ENCODE peak calls at places on chromosomes 7 and 10, in four cellular contexts. One of them, this sample, is unnamed. For H3K4me1, the result is how much of the 10 kb centered on the place peaks cover.

GRCh38 chr7:27242580-27243339 is at the start of gene EVX1:
- DNase-seq in neural progenitor cell: peak
- DNase-seq in astrocyte: no peak
- DNase-seq in fibroblast of lung: no peak
- DNase-seq in this sample: peak

GRCh38 chr10:63268139-63268797 is 135.1 kb downstream of the NRBF2 start:
- DNase-seq in neural progenitor cell: peak
- DNase-seq in astrocyte: peak
- DNase-seq in fibroblast of lung: peak
- DNase-seq in this sample: peak

GRCh38 chr7:83149466-83149865 is 13.2 kb downstream of the PCLO start:
- DNase-seq in neural progenitor cell: no peak
- DNase-seq in astrocyte: peak
- DNase-seq in fibroblast of lung: peak
- DNase-seq in this sample: no peak

GRCh38 chr7:100829150-100829716 is 1.9 kb upstream of the EPHB4 start:
- DNase-seq in neural progenitor cell: no peak
- DNase-seq in astrocyte: no peak
- DNase-seq in fibroblast of lung: no peak
- DNase-seq in this sample: no peak

GRCh38 chr7:18414885-18415284 is 80.7 kb upstream of the HDAC9 start:
- DNase-seq in neural progenitor cell: peak
- DNase-seq in astrocyte: no peak
- DNase-seq in fibroblast of lung: no peak
- DNase-seq in this sample: no peak

GRCh38 chr10:80414126-80414898 is 6.0 kb downstream of the PRXL2A start:
- DNase-seq in neural progenitor cell: no peak
- DNase-seq in astrocyte: no peak
- DNase-seq in fibroblast of lung: no peak
- DNase-seq in this sample: no peak

GRCh38 chr10:130218181-130218641 is 82.0 kb downstream of the GLRX3 start:
- DNase-seq in neural progenitor cell: no peak
- DNase-seq in astrocyte: no peak
- DNase-seq in fibroblast of lung: no peak
- DNase-seq in this sample: no peak

GRCh38 chr7:27103489-27104226 is 1.2 kb upstream of the HOXA2 start:
- DNase-seq in neural progenitor cell: peak
- DNase-seq in astrocyte: peak
- DNase-seq in fibroblast of lung: peak
- DNase-seq in this sample: no peak

GRCh38 chr10:88194041-88194887 is 330.8 kb downstream of the PTEN start:
- DNase-seq in neural progenitor cell: no peak
- DNase-seq in astrocyte: peak
- DNase-seq in fibroblast of lung: no peak
- DNase-seq in this sample: peak

GRCh38 chr7:30845426-30846135 is 66.1 kb upstream of the AQP1 start:
- DNase-seq in neural progenitor cell: no peak
- DNase-seq in astrocyte: peak
- DNase-seq in fibroblast of lung: peak
- DNase-seq in this sample: peak

GRCh38 chr10:102710604-102711003 is 3.6 kb downstream of the ARL3 start:
- DNase-seq in neural progenitor cell: no peak
- DNase-seq in astrocyte: peak
- DNase-seq in fibroblast of lung: peak
- DNase-seq in this sample: peak

GRCh38 chr10:103479135-103479534 is at the start of gene CALHM3:
- DNase-seq in neural progenitor cell: no peak
- DNase-seq in astrocyte: no peak
- DNase-seq in fibroblast of lung: no peak
- DNase-seq in this sample: peak

GRCh38 chr7:44676776-44677175 is 70.3 kb downstream of the OGDH start:
- DNase-seq in neural progenitor cell: no peak
- DNase-seq in astrocyte: no peak
- DNase-seq in fibroblast of lung: no peak
- DNase-seq in this sample: no peak

GRCh38 chr7:159310457-159311171 is 165.9 kb upstream of the VIPR2 start:
- DNase-seq in neural progenitor cell: no peak
- DNase-seq in astrocyte: no peak
- DNase-seq in fibroblast of lung: no peak
- DNase-seq in this sample: no peak

GRCh38 chr10:59373071-59373470 is 10.7 kb upstream of the FAM13C start:
- DNase-seq in neural progenitor cell: no peak
- DNase-seq in astrocyte: peak
- DNase-seq in fibroblast of lung: peak
- DNase-seq in this sample: peak

GRCh38 chr7:104790440-104790839 is 223.6 kb upstream of the KMT2E start:
- DNase-seq in neural progenitor cell: no peak
- DNase-seq in astrocyte: no peak
- DNase-seq in fibroblast of lung: no peak
- DNase-seq in this sample: no peak

GRCh38 chr10:98328163-98328562 is 60.2 kb upstream of the LOXL4 start:
- DNase-seq in neural progenitor cell: no peak
- DNase-seq in astrocyte: no peak
- DNase-seq in fibroblast of lung: no peak
- DNase-seq in this sample: no peak

GRCh38 chr7:82288769-82289535 is 154.6 kb downstream of the CACNA2D1 start:
- DNase-seq in neural progenitor cell: no peak
- DNase-seq in astrocyte: peak
- DNase-seq in fibroblast of lung: peak
- DNase-seq in this sample: no peak

GRCh38 chr7:107622429-107622828 is 38.2 kb upstream of the SLC26A4 start:
- DNase-seq in neural progenitor cell: no peak
- DNase-seq in astrocyte: peak
- DNase-seq in fibroblast of lung: peak
- DNase-seq in this sample: peak
- TF ChIP-seq EZH2 in neural progenitor cell: no peak
- TF ChIP-seq EZH2 in astrocyte: no peak
- TF ChIP-seq EZH2 in fibroblast of lung: no peak
- TF ChIP-seq EZH2 in this sample: no peak

GRCh38 chr7:123070702-123071286 is 75.3 kb upstream of the TAS2R16 start:
- DNase-seq in neural progenitor cell: peak
- DNase-seq in astrocyte: no peak
- DNase-seq in fibroblast of lung: peak
- DNase-seq in this sample: peak
- H3K4me1 ChIP-seq in neural progenitor cell: under half
- H3K4me1 ChIP-seq in astrocyte: under half
- H3K4me1 ChIP-seq in fibroblast of lung: under half
- H3K4me1 ChIP-seq in this sample: under half

GRCh38 chr10:92239600-92240288 is 51.1 kb downstream of the CPEB3 start:
- DNase-seq in neural progenitor cell: peak
- DNase-seq in astrocyte: peak
- DNase-seq in fibroblast of lung: peak
- DNase-seq in this sample: peak
- TF ChIP-seq EZH2 in neural progenitor cell: peak
- TF ChIP-seq EZH2 in astrocyte: no peak
- TF ChIP-seq EZH2 in fibroblast of lung: no peak
- TF ChIP-seq EZH2 in this sample: no peak

GRCh38 chr10:45377858-45378257 is 3.8 kb downstream of the ALOX5 start:
- DNase-seq in neural progenitor cell: no peak
- DNase-seq in astrocyte: no peak
- DNase-seq in fibroblast of lung: no peak
- DNase-seq in this sample: no peak

GRCh38 chr10:45375716-45376231 is 1.8 kb downstream of the ALOX5 start:
- DNase-seq in neural progenitor cell: no peak
- DNase-seq in astrocyte: no peak
- DNase-seq in fibroblast of lung: no peak
- DNase-seq in this sample: no peak

GRCh38 chr10:45376364-45376801 is 2.4 kb downstream of the ALOX5 start:
- DNase-seq in neural progenitor cell: no peak
- DNase-seq in astrocyte: no peak
- DNase-seq in fibroblast of lung: no peak
- DNase-seq in this sample: no peak

GRCh38 chr10:45378866-45379265 is 4.8 kb downstream of the ALOX5 start:
- DNase-seq in neural progenitor cell: no peak
- DNase-seq in astrocyte: no peak
- DNase-seq in fibroblast of lung: no peak
- DNase-seq in this sample: no peak

GRCh38 chr10:45377321-45377720 is 3.3 kb downstream of the ALOX5 start:
- DNase-seq in neural progenitor cell: no peak
- DNase-seq in astrocyte: no peak
- DNase-seq in fibroblast of lung: no peak
- DNase-seq in this sample: no peak
- H3K4me1 ChIP-seq in neural progenitor cell: under half
- H3K4me1 ChIP-seq in astrocyte: under half
- H3K4me1 ChIP-seq in fibroblast of lung: under half
- H3K4me1 ChIP-seq in this sample: under half

GRCh38 chr10:127157506-127158205 is 38.7 kb downstream of the INSYN2A start:
- DNase-seq in neural progenitor cell: no peak
- DNase-seq in astrocyte: peak
- DNase-seq in fibroblast of lung: peak
- DNase-seq in this sample: peak
- TF ChIP-seq EZH2 in neural progenitor cell: no peak
- TF ChIP-seq EZH2 in astrocyte: no peak
- TF ChIP-seq EZH2 in fibroblast of lung: no peak
- TF ChIP-seq EZH2 in this sample: no peak

This sample was measured in GM23248.